ENCODE peak calls at places on chromosomes 12 and 14, in nine cellular contexts. Q is NB4, Y is AG04450, H is heart left ventricle, E is AG10803, R is cardiac fibroblast, L is tibial artery, Z is RWPE2, F is WERI-Rb-1. O is an unnamed sample.

GRCh38 chr12:86669010-86669409 is 412.8 kb upstream of the MGAT4C start:
- DNase-seq in R (no peak), H (no peak), F (no peak), Y (no peak), Q (no peak), L (no peak), E (no peak), Z (peak; percentile 34), O (no peak)

GRCh38 chr12:70549340-70550179 is 87.7 kb downstream of the PTPRB start:
- DNase-seq in R (peak; percentile 88), L (no peak), F (no peak), Q (no peak), Y (no peak), E (peak; percentile 15), Z (no peak), H (no peak), O (no peak)

GRCh38 chr14:83217492-83217891 is 1683.8 kb upstream of the SEL1L start:
- DNase-seq in H (no peak), Q (no peak), R (no peak), E (peak; percentile 65), Z (no peak), Y (peak; percentile 87), F (no peak), L (no peak), O (peak; percentile 93)

GRCh38 chr14:105026033-105026785 is 5.3 kb upstream of the CDCA4 start:
- DNase-seq in Y (no peak), H (no peak), F (no peak), R (peak; percentile 92), E (peak; percentile 26), L (no peak), Z (no peak), Q (peak; percentile 84), O (no peak)

GRCh38 chr12:62400135-62400534 is 66.5 kb upstream of the MON2 start:
- DNase-seq in H (no peak), R (no peak), Q (no peak), Z (no peak), F (no peak), L (no peak), Y (no peak), E (no peak), O (no peak)

GRCh38 chr12:110141389-110141788 is 17.2 kb downstream of the IFT81 start:
- DNase-seq in Y (peak; percentile 45), Q (no peak), F (peak; percentile 25), H (no peak), Z (no peak), L (peak; percentile 90), E (peak; percentile 95), R (peak; percentile 70), O (no peak)

GRCh38 chr12:113014565-113014964 is 36.2 kb downstream of the OAS2 start:
- DNase-seq in E (no peak), R (no peak), Q (no peak), Z (no peak), L (no peak), H (no peak), Y (no peak), F (no peak), O (no peak)

GRCh38 chr12:5710260-5710878 is 234.7 kb downstream of the ANO2 start:
- DNase-seq in Y (no peak), F (no peak), E (no peak), R (no peak), Q (no peak), H (no peak), L (no peak), Z (no peak), O (no peak)

GRCh38 chr12:78392918-78393317 is 471.7 kb upstream of the SYT1 start:
- DNase-seq in Q (no peak), E (peak; percentile 47), L (no peak), F (no peak), R (peak; percentile 61), H (no peak), Y (no peak), Z (no peak), O (no peak)

GRCh38 chr12:53190108-53190729 is 9.5 kb upstream of the CSAD start:
- DNase-seq in E (peak; percentile 57), Z (no peak), F (peak; percentile 62), Q (peak; percentile 65), R (peak; percentile 77), H (no peak), Y (no peak), L (peak; percentile 78), O (no peak)

DNA sequence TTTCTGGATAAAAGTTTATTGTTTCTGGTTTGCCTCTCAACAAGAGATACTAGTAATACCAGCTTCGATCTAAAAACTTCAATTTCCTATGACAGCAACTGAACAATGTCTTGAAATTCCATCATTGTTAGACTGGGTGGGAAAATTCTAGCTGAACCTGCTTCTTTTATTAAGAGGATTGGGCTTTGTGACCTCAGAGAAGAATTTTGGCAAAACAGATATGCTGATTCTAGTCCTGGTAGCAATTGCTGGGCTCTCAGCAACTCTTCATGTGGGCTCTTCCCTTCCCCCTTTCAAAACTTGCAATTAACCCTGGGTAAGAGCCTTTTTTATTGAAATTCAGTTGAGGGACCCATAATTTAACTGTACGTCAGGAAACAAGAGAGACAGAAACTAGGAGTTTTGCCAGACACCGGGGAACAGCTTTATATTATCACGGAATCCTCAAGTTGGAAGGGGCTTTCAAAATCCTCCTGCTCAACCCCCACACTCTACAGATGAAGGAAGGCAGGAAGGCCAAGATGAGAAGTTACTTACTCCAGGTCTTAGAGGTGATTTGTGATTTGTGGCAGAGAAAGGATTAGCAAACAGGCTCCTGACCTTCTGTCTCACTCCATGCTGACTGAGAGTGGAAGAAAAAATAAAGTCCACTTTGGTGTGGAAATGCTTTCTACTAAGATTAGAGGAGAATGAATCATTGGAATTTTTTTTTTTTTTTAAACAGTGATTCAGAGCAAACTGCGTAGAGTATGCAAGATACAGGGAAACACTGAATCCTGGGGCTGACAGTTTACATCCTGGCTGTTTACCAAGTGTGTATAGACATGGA is 239.0 kb upstream of the ATP2B1 start:
- DNase-seq in Z (no peak), Q (no peak), Y (peak; percentile 78), F (peak; percentile 54), E (peak; percentile 88), H (no peak), L (no peak), R (peak; percentile 92), O (peak; percentile 93)
- H3K4me3 ChIP-seq in Z (no peak overlapping the region), Q (no peak overlapping the region), Y (peak overlapping the region; percentile 26), F (no peak overlapping the region), E (peak overlapping the region; percentile 49), H (no peak overlapping the region), L (peak overlapping the region; percentile 8), R (no peak overlapping the region), O (no peak overlapping the region)

GRCh38 chr14:78593949-78594348 is 423.8 kb downstream of the NRXN3 start:
- DNase-seq in Z (no peak), E (peak; percentile 63), Q (no peak), Y (no peak), F (no peak), R (no peak), H (no peak), L (no peak), O (no peak)

GRCh38 chr14:78598046-78598652 is 428.0 kb downstream of the NRXN3 start:
- DNase-seq in F (peak; percentile 71), Q (peak; percentile 58), L (no peak), Y (no peak), R (peak; percentile 66), E (peak; percentile 49), H (peak; percentile 38), Z (no peak), O (peak; percentile 23)

GRCh38 chr14:78595797-78596196 is 425.6 kb downstream of the NRXN3 start:
- DNase-seq in E (no peak), L (no peak), Z (no peak), F (peak; percentile 68), R (no peak), Q (peak; percentile 38), H (no peak), Y (no peak), O (no peak)
- TF ChIP-seq CTCF in E (peak; percentile 31), L (no peak), Z (peak; percentile 54), F (peak; percentile 74), R (peak; percentile 26), Q (peak; percentile 53), H (no peak), Y (no peak), O (peak; percentile 38)

GRCh38 chr14:49769581-49770211 is 1.7 kb downstream of the KLHDC2 start:
- DNase-seq in Z (no peak), F (peak; percentile 62), Y (no peak), H (no peak), E (no peak), Q (no peak), L (no peak), R (no peak), O (no peak)

GRCh38 chr14:49768301-49769121 is 558 bp downstream of the KLHDC2 start:
- DNase-seq in R (peak; percentile 73), F (peak; percentile 49), H (peak; percentile 58), Q (peak; percentile 74), Y (no peak), L (peak; percentile 79), E (peak; percentile 60), Z (peak; percentile 70), O (no peak)

GRCh38 chr14:49767473-49768300 is at the start of gene KLHDC2:
- DNase-seq in Q (peak; percentile 93), Y (peak; percentile 67), Z (peak; percentile 90), R (peak; percentile 88), F (peak; percentile 91), E (peak; percentile 91), L (peak; percentile 94), H (peak; percentile 91), O (no peak)

GRCh38 chr14:49769171-49769570 is 1.2 kb downstream of the KLHDC2 start:
- DNase-seq in R (peak; percentile 70), Z (no peak), Y (no peak), H (no peak), L (no peak), F (no peak), Q (no peak), E (peak; percentile 70), O (no peak)

GRCh38 chr14:49766839-49767238 is 1.1 kb upstream of the KLHDC2 start:
- DNase-seq in E (no peak), F (peak; percentile 78), Z (no peak), R (no peak), Q (peak; percentile 23), L (no peak), H (no peak), Y (no peak), O (no peak)
- H3K4me3 ChIP-seq in E (peak overlapping the region; percentile 96), F (peak overlapping the region; percentile 83), Z (peak overlapping the region; percentile 68), R (peak overlapping the region; percentile 95), Q (peak overlapping the region; percentile 68), L (peak overlapping the region; percentile 96), H (peak overlapping the region; percentile 98), Y (peak overlapping the region; percentile 97), O (peak overlapping the region; percentile 51)

GRCh38 chr12:89353823-89354629 is 1.7 kb upstream of the DUSP6 start:
- DNase-seq in E (peak; percentile 71), Q (peak; percentile 98), Y (no peak), L (peak; percentile 85), R (peak; percentile 82), Z (peak; percentile 85), F (peak; percentile 74), H (peak; percentile 86), O (no peak)

GRCh38 chr12:89357297-89357730 is 5.0 kb upstream of the DUSP6 start:
- DNase-seq in F (no peak), Q (no peak), Z (no peak), L (no peak), H (no peak), Y (no peak), E (no peak), R (no peak), O (peak; percentile 93)

GRCh38 chr12:89356069-89356665 is 3.9 kb upstream of the DUSP6 start:
- DNase-seq in R (no peak), E (no peak), Y (no peak), F (no peak), Q (no peak), L (no peak), Z (no peak), H (no peak), O (no peak)

GRCh38 chr12:89354630-89354931 is 2.3 kb upstream of the DUSP6 start:
- DNase-seq in R (no peak), Z (no peak), H (no peak), Q (peak; percentile 81), E (no peak), F (no peak), L (no peak), Y (no peak), O (no peak)

GRCh38 chr12:89355243-89356068 is 3.2 kb upstream of the DUSP6 start:
- DNase-seq in R (peak; percentile 45), Y (no peak), Z (no peak), Q (peak; percentile 36), L (no peak), E (no peak), F (no peak), H (no peak), O (no peak)
- TF ChIP-seq CTCF in R (peak; percentile 36), Y (peak; percentile 42), Z (peak; percentile 1), Q (peak; percentile 3), L (no peak), E (peak; percentile 22), F (no peak), H (peak; percentile 20), O (peak; percentile 37)